ENCODE peak calls at places on chromosomes 5 and 9, in six cellular contexts. R is C1 segment of cervical spinal cord; M is iPS DF 19.7; U is AML-193; T is activated CD8-positive, alpha-beta memory T cell treated with anti-CD3 and anti-CD28 coated beads for 24 hours; X is glutamatergic neuron. L is an unnamed sample.

GRCh38 chr5:141040093-141040762 is 10.9 kb upstream of the PCDHB1 start:
- DNase-seq in R (peak; percentile 51), M (peak; percentile 78), U (no peak), T (no peak), X (peak; percentile 75), L (peak; percentile 55)

GRCh38 chr5:158858011-158858410 is 241.7 kb downstream of the EBF1 start:
- DNase-seq in R (no peak), M (no peak), U (no peak), T (no peak), X (no peak), L (no peak)

GRCh38 chr5:80711938-80712337 is 57.2 kb upstream of the DHFR start:
- DNase-seq in R (no peak), M (peak; percentile 45), U (no peak), T (no peak), X (peak; percentile 64), L (no peak)

GRCh38 chr5:115052948-115053347 is 116.8 kb downstream of the TRIM36 start:
- DNase-seq in R (no peak), M (no peak), U (no peak), T (no peak), X (no peak), L (no peak)

GRCh38 chr5:5767286-5767928 is 344.9 kb downstream of the ICE1 start:
- DNase-seq in R (no peak), M (no peak), U (no peak), T (no peak), X (no peak), L (peak; percentile 24)

GRCh38 chr9:94867842-94868312 is 141.4 kb downstream of the AOPEP start:
- DNase-seq in R (no peak), M (no peak), U (no peak), T (no peak), X (no peak), L (no peak)

GRCh38 chr5:6399978-6400910 is 21.9 kb upstream of the MED10 start:
- DNase-seq in R (no peak), M (no peak), U (no peak), T (peak; percentile 15), X (no peak), L (no peak)

GRCh38 chr5:10319202-10319851 is 11.6 kb upstream of the CMBL start:
- DNase-seq in R (no peak), M (no peak), U (no peak), T (no peak), X (no peak), L (no peak)

GRCh38 chr9:116349684-116350083 is 196.1 kb downstream of the PAPPA start:
- DNase-seq in R (no peak), M (no peak), U (no peak), T (no peak), X (no peak), L (no peak)

GRCh38 chr5:151082976-151083651 is 2.3 kb upstream of the TNIP1 start:
- DNase-seq in R (no peak), M (no peak), U (no peak), T (peak; percentile 77), X (no peak), L (no peak)

GRCh38 chr9:91914404-91914803 is 35.6 kb downstream of the ROR2 start:
- DNase-seq in R (no peak), M (peak; percentile 9), U (no peak), T (no peak), X (no peak), L (no peak)

GRCh38 chr9:126146254-126147145 is 180.1 kb upstream of the MVB12B start:
- DNase-seq in R (no peak), M (peak; percentile 73), U (peak; percentile 3), T (peak; percentile 65), X (no peak), L (no peak)

GRCh38 chr9:91809581-91810285 is 140.3 kb downstream of the ROR2 start:
- DNase-seq in R (no peak), M (no peak), U (no peak), T (peak; percentile 33), X (no peak), L (no peak)

GRCh38 chr5:133819977-133820471 is 148.4 kb downstream of the C5orf15 start:
- DNase-seq in R (no peak), M (no peak), U (no peak), T (no peak), X (no peak), L (no peak)

GRCh38 chr9:93941493-93941892 is 13.7 kb downstream of the BARX1 start:
- DNase-seq in R (no peak), M (no peak), U (no peak), T (no peak), X (no peak), L (no peak)